ENCODE peak calls at places on chromosomes 12 and 14, in ten cellular contexts. O, S, W, J, Y, R, F, C, G and H are unnamed samples.

GRCh38 chr14:103164786-103165185 is 41.5 kb downstream of the TNFAIP2 start:
- DNase-seq in O (no peak), S (no peak), W (no peak), J (no peak), Y (no peak), R (no peak), F (no peak), C (no peak), G (no peak), H (no peak)

GRCh38 chr14:33768458-33768830 is 182.4 kb downstream of the EGLN3 start:
- DNase-seq in O (no peak), S (no peak), W (no peak), J (no peak), Y (peak; percentile 9), R (no peak), F (peak; percentile 54), C (no peak), G (no peak), H (peak; percentile 13)

GRCh38 chr14:95478309-95478708 is 38.1 kb downstream of the SYNE3 start:
- DNase-seq in O (no peak), S (no peak), W (no peak), J (no peak), Y (no peak), R (no peak), F (no peak), C (no peak), G (no peak), H (no peak)

GRCh38 chr12:132359971-132360370 is 30.6 kb upstream of the GALNT9 start:
- DNase-seq in O (no peak), S (no peak), W (peak; percentile 4), J (no peak), Y (no peak), R (no peak), F (no peak), C (no peak), G (no peak), H (no peak)

GRCh38 chr12:117032593-117033381 is 66.4 kb downstream of the TESC start:
- DNase-seq in O (no peak), S (no peak), W (no peak), J (peak; percentile 45), Y (peak; percentile 63), R (no peak), F (peak; percentile 12), C (no peak), G (peak; percentile 44), H (peak; percentile 33)

GRCh38 chr12:5222729-5223128 is 179.1 kb downstream of the KCNA5 start:
- DNase-seq in O (no peak), S (no peak), W (no peak), J (no peak), Y (no peak), R (no peak), F (no peak), C (no peak), G (no peak), H (no peak)

GRCh38 chr14:51862171-51862838 is 1.9 kb downstream of the GNG2 start:
- DNase-seq in O (no peak), S (no peak), W (peak; percentile 56), J (no peak), Y (peak; percentile 46), R (no peak), F (no peak), C (no peak), G (no peak), H (no peak)

GRCh38 chr12:57147641-57147944 is 174 bp upstream of the LRP1-AS start:
- DNase-seq in O (no peak), S (no peak), W (no peak), J (no peak), Y (peak; percentile 91), R (no peak), F (peak; percentile 72), C (no peak), G (peak; percentile 58), H (peak; percentile 55)

GRCh38 chr14:100441271-100441947 is 118.3 kb downstream of the SLC25A47 start:
- DNase-seq in O (no peak), S (no peak), W (peak; percentile 39), J (no peak), Y (no peak), R (no peak), F (no peak), C (no peak), G (no peak), H (no peak)

GRCh38 chr12:2794261-2794735 is 472 bp upstream of the FKBP4 start:
- DNase-seq in O (peak; percentile 42), S (no peak), W (peak; percentile 18), J (no peak), Y (no peak), R (no peak), F (no peak), C (no peak), G (no peak), H (no peak)

GRCh38 chr12:120453977-120454376 is 7.7 kb downstream of the GATC start:
- DNase-seq in O (no peak), S (no peak), W (peak; percentile 52), J (peak; percentile 45), Y (peak; percentile 39), R (no peak), F (peak; percentile 25), C (no peak), G (peak; percentile 20), H (peak; percentile 47)

GRCh38 chr14:71388336-71388735 is 481.1 kb downstream of the PCNX1 start:
- DNase-seq in O (no peak), S (no peak), W (no peak), J (no peak), Y (no peak), R (no peak), F (no peak), C (no peak), G (no peak), H (no peak)

GRCh38 chr12:114447274-114447716 is 41.4 kb upstream of the TBX5 start:
- DNase-seq in O (no peak), S (no peak), W (no peak), J (peak; percentile 58), Y (no peak), R (no peak), F (no peak), C (peak; percentile 34), G (no peak), H (no peak)

GRCh38 chr12:127455347-127456265 is 811.4 kb upstream of the TMEM132C start:
- DNase-seq in O (peak; percentile 8), S (no peak), W (no peak), J (peak; percentile 62), Y (peak; percentile 37), R (no peak), F (no peak), C (no peak), G (no peak), H (peak; percentile 48)

GRCh38 chr14:80978403-80978802 is 23.0 kb downstream of the TSHR start:
- DNase-seq in O (no peak), S (no peak), W (no peak), J (no peak), Y (no peak), R (no peak), F (no peak), C (no peak), G (no peak), H (no peak)

GRCh38 chr12:116247377-116247776 is 30.1 kb downstream of the MED13L start:
- DNase-seq in O (no peak), S (peak; percentile 24), W (no peak), J (no peak), Y (peak; percentile 62), R (no peak), F (no peak), C (no peak), G (no peak), H (peak; percentile 30)

GRCh38 chr12:117596968-117597367 is 235.5 kb upstream of the NOS1 start:
- DNase-seq in O (no peak), S (no peak), W (no peak), J (no peak), Y (no peak), R (no peak), F (peak; percentile 26), C (no peak), G (no peak), H (no peak)

GRCh38 chr12:40106202-40106533 is 287 bp upstream of the SLC2A13 start:
- DNase-seq in O (no peak), S (no peak), W (no peak), J (no peak), Y (no peak), R (no peak), F (no peak), C (no peak), G (no peak), H (no peak)

GRCh38 chr12:100715976-100716657 is 78.5 kb upstream of the ANO4 start:
- DNase-seq in O (no peak), S (no peak), W (no peak), J (peak; percentile 23), Y (no peak), R (no peak), F (no peak), C (no peak), G (no peak), H (no peak)

GRCh38 chr12:64624035-64624434 is 13.7 kb downstream of the RASSF3 start:
- DNase-seq in O (no peak), S (no peak), W (no peak), J (no peak), Y (no peak), R (no peak), F (no peak), C (no peak), G (no peak), H (no peak)
- H3K4me3 ChIP-seq in O (no peak overlapping the region), S (no peak overlapping the region), W (no peak overlapping the region), J (no peak overlapping the region), Y (no peak overlapping the region), R (no peak overlapping the region), F (no peak overlapping the region), C (no peak overlapping the region), G (no peak overlapping the region), H (no peak overlapping the region)

GRCh38 chr12:49652921-49653520 is 29.7 kb downstream of the PRPF40B start:
- DNase-seq in O (no peak), S (no peak), W (no peak), J (no peak), Y (no peak), R (no peak), F (no peak), C (no peak), G (no peak), H (no peak)
- H3K4me3 ChIP-seq in O (no peak overlapping the region), S (no peak overlapping the region), W (no peak overlapping the region), J (no peak overlapping the region), Y (no peak overlapping the region), R (no peak overlapping the region), F (no peak overlapping the region), C (no peak overlapping the region), G (no peak overlapping the region), H (no peak overlapping the region)

GRCh38 chr14:43411841-43412240 is 1095.2 kb downstream of the FSCB start:
- DNase-seq in O (no peak), S (no peak), W (no peak), J (no peak), Y (no peak), R (no peak), F (no peak), C (no peak), G (no peak), H (no peak)
- H3K4me3 ChIP-seq in O (no peak overlapping the region), S (no peak overlapping the region), W (no peak overlapping the region), J (no peak overlapping the region), Y (no peak overlapping the region), R (no peak overlapping the region), F (no peak overlapping the region), C (no peak overlapping the region), G (no peak overlapping the region), H (no peak overlapping the region)

DNA sequence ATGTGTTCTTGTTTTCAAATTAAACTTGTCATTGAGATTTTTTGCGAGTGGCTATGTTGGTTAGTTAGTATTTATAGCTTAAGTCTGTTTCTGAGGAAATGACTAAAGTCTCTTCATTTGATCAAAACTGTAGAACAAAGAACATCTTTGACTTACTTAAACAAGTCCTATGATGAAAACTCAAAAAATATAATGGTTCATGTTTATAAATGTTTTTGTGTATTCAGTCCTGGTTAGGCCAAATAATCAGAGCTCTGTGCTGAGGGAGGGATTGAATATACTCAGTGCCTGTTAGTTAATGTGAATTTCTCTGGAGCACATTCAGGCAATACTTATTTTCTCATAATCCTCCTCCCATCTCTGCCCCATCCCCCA is 51.8 kb downstream of the PPFIBP1 start:
- DNase-seq in O (no peak), S (no peak), W (no peak), J (no peak), Y (no peak), R (no peak), F (no peak), C (no peak), G (no peak), H (no peak)
- H3K4me3 ChIP-seq in O (no peak overlapping the region), S (no peak overlapping the region), W (no peak overlapping the region), J (no peak overlapping the region), Y (no peak overlapping the region), R (no peak overlapping the region), F (no peak overlapping the region), C (no peak overlapping the region), G (no peak overlapping the region), H (peak overlapping the region; percentile 32)